ENCODE peak calls at places on chromosomes 12 and 14, in five cellular contexts. N is neural progenitor cell; S is CD8-positive, alpha-beta T cell; U is uterus; E is adrenal gland. W is an unnamed sample.

GRCh38 chr12:31887109-31887811 is 72.0 kb upstream of the RESF1 start:
- DNase-seq in N (no peak), U (no peak), S (no peak), E (no peak), W (no peak)

GRCh38 chr14:21073921-21074320 is 3.8 kb downstream of the ARHGEF40 start:
- DNase-seq in S (no peak), E (peak), U (no peak), N (no peak), W (no peak)

GRCh38 chr12:27549801-27550652 is 26.0 kb downstream of the PPFIBP1 start:
- DNase-seq in U (peak), E (peak), N (no peak), S (no peak), W (no peak)

GRCh38 chr12:51246254-51246853 is 7.7 kb downstream of the DAZAP2 start:
- DNase-seq in E (no peak), S (no peak), U (no peak), N (no peak), W (no peak)

GRCh38 chr12:5678186-5678585 is 246.3 kb downstream of the NTF3 start:
- DNase-seq in U (no peak), S (no peak), E (no peak), N (no peak), W (no peak)

GRCh38 chr12:96236221-96236822 is 42.1 kb downstream of the ELK3 start:
- DNase-seq in N (no peak), S (no peak), E (no peak), U (peak), W (no peak)

GRCh38 chr12:31325524-31325875 is 450 bp downstream of the SINHCAF start:
- DNase-seq in E (peak), U (peak), S (no peak), N (no peak), W (no peak)

GRCh38 chr14:60092516-60092915 is 793 bp downstream of the PCNX4 start:
- DNase-seq in U (no peak), S (peak), E (peak), N (peak), W (no peak)

GRCh38 chr12:53172352-53172751 is 8.2 kb upstream of the ZNF740 start:
- DNase-seq in S (no peak), E (no peak), N (no peak), U (peak), W (no peak)

GRCh38 chr14:60645191-60645590 is 4.1 kb downstream of the SIX1 start:
- DNase-seq in U (no peak), N (no peak), E (no peak), S (no peak), W (no peak)

GRCh38 chr14:24135834-24136683 is at the start of gene PSME1:
- DNase-seq in N (peak), S (peak), E (peak), U (peak), W (peak)

GRCh38 chr12:27293463-27293862 is 39.2 kb upstream of the BMAL2 start:
- DNase-seq in N (no peak), S (no peak), E (peak), U (no peak), W (no peak)

GRCh38 chr12:124007810-124008570 is 35.0 kb downstream of the ZNF664 start:
- DNase-seq in N (no peak), U (no peak), S (no peak), E (no peak), W (no peak)

GRCh38 chr12:2638273-2639019 is 156.3 kb upstream of the FKBP4 start:
- DNase-seq in N (no peak), E (no peak), S (no peak), U (no peak), W (no peak)

GRCh38 chr14:25007832-25008231 is 42.1 kb downstream of the STXBP6 start:
- DNase-seq in N (no peak), S (no peak), E (no peak), U (no peak), W (no peak)

GRCh38 chr12:3222935-3223334 is 145.8 kb downstream of the TSPAN9 start:
- DNase-seq in S (no peak), N (no peak), E (no peak), U (no peak), W (no peak)

GRCh38 chr12:34399631-34400422 is 377.5 kb downstream of the ALG10 start:
- DNase-seq in E (no peak), N (no peak), U (peak), S (peak), W (peak)

GRCh38 chr12:71955946-71956345 is 17.3 kb downstream of the TPH2 start:
- DNase-seq in E (no peak), S (no peak), U (no peak), N (no peak), W (no peak)

GRCh38 chr12:108495823-108496579 is 19.1 kb upstream of the FICD start:
- DNase-seq in U (no peak), E (no peak), S (no peak), N (no peak), W (no peak)

GRCh38 chr12:3670083-3670620 is 82.8 kb downstream of the CRACR2A start:
- DNase-seq in S (no peak), E (no peak), U (no peak), N (no peak), W (no peak)

GRCh38 chr12:18165422-18165871 is 75.5 kb upstream of the RERGL start:
- DNase-seq in E (no peak), U (no peak), S (no peak), N (no peak), W (no peak)

GRCh38 chr12:50166776-50167025 is 468 bp downstream of the CERS5 start:
- DNase-seq in E (peak), N (no peak), U (peak), S (no peak), W (no peak)

GRCh38 chr12:18837025-18837424 is 99.1 kb downstream of the CAPZA3 start:
- DNase-seq in N (no peak), S (no peak), E (no peak), U (peak), W (no peak)

GRCh38 chr12:15636060-15636890 is 152.9 kb downstream of the EPS8 start:
- DNase-seq in E (no peak), N (no peak), U (no peak), S (no peak), W (no peak)

GRCh38 chr14:105415481-105416428 is 3.9 kb upstream of the MTA1 start:
- DNase-seq in E (no peak), S (no peak), N (no peak), U (no peak), W (no peak)

GRCh38 chr14:39731912-39732311 is 299.7 kb upstream of the FBXO33 start:
- DNase-seq in S (no peak), N (no peak), E (no peak), U (no peak), W (no peak)

GRCh38 chr12:56645201-56645716 is 525 bp downstream of the ATP5F1B start:
- DNase-seq in E (peak), N (peak), U (no peak), S (no peak), W (peak)

GRCh38 chr12:67797316-67797741 is 148.8 kb downstream of the DYRK2 start:
- DNase-seq in S (no peak), N (no peak), E (no peak), U (no peak), W (no peak)

GRCh38 chr12:7374423-7375144 is 69.4 kb downstream of the CD163L1 start:
- DNase-seq in N (peak), E (peak), U (no peak), S (no peak), W (no peak)

GRCh38 chr14:91186515-91187066 is 57.9 kb downstream of the GPR68 start:
- DNase-seq in U (no peak), N (no peak), S (no peak), E (no peak), W (no peak)

GRCh38 chr12:110615171-110615570 is 1.2 kb downstream of the TCTN1 start:
- DNase-seq in S (no peak), E (no peak), N (no peak), U (no peak), W (no peak)

DNA sequence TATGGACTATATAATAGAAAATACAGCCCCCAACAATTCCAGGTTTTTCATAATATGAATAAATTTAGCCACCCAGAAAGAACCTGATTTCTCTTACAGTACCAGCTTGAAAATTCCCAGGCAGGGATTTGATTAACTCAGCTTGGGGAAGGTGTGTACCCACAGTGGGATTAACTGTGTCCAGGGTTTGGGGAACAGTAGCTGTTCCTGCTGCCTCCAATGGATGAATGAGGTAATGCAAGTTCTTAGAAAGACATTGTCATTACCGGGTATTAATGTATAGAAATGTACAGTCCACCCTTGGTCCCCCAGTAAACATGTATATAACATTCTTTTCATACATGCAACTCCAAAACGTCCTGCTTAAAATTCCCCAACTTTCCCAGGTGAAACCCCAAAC is 115.6 kb downstream of the LRIG3 start:
- DNase-seq in U (no peak), S (no peak), N (peak), E (no peak), W (no peak)
- TF ChIP-seq CTCF in U (no peak), S (no peak), N (peak), E (no peak), W (peak)

GRCh38 chr14:86961106-86961716 is 1031.8 kb downstream of the GALC start:
- DNase-seq in E (no peak), S (no peak), U (no peak), N (peak), W (no peak)
- TF ChIP-seq CTCF in E (peak), S (no peak), U (no peak), N (peak), W (peak)

GRCh38 chr12:120369476-120370342 is 745 bp upstream of the MSI1 start:
- DNase-seq in N (peak), U (no peak), S (no peak), E (no peak), W (no peak)
- TF ChIP-seq CTCF in N (no peak), U (no peak), S (no peak), E (no peak), W (no peak)

DNA sequence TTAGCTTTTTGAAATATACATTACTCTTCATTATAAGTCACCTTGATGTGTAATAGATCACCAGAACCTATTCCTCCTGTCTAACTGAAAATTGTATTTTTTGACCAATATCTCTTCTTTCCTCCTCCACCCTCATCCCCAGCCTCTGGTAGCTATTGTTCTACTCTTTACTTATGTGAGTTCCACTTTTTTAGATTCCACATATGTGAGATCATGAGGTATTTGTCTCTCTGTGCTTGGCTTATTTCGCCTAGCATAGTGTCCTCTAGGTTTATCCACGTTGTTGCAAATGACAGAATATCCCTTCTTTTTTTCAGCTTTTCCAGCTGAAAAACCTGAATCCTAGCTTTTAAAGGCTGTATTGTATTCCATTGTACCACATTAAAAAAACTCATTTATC is 82.1 kb downstream of the MIPOL1 start:
- DNase-seq in S (no peak), E (no peak), U (no peak), N (no peak), W (no peak)
- TF ChIP-seq CTCF in S (no peak), E (no peak), U (no peak), N (no peak), W (no peak)

GRCh38 chr12:47803196-47803875 is 16.4 kb downstream of the HDAC7 start:
- DNase-seq in U (no peak), E (no peak), N (no peak), S (no peak), W (no peak)

GRCh38 chr12:47800582-47800981 is 19.1 kb downstream of the HDAC7 start:
- DNase-seq in U (no peak), S (no peak), E (no peak), N (no peak), W (no peak)

GRCh38 chr12:47801904-47802246 is 17.8 kb downstream of the HDAC7 start:
- DNase-seq in N (no peak), U (no peak), E (no peak), S (no peak), W (no peak)

GRCh38 chr12:47801170-47801903 is 18.4 kb downstream of the HDAC7 start:
- DNase-seq in S (no peak), E (no peak), U (no peak), N (peak), W (no peak)

DNA sequence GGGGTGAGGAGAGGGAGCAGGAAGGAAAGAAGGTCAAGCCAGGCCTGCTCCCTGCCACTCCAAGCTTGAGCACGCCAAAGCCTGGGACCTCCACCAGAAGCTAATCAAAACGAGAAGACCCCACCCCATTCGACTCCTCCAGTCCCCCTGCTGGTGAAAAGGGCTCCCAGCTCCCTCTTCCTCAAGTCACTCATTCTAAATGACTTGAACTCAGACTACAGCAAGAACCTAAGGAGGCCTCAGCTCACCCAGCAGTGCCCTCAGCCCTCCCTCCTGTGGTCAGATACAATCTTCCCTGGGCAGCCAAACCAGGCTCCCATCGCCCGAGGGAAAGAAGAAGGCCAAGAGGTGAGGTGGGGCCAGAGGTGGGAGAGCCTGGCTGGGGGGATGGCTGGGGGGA is 17.4 kb downstream of the HDAC7 start:
- DNase-seq in N (peak), S (no peak), U (no peak), E (no peak), W (no peak)
- TF ChIP-seq CTCF in N (peak), S (peak), U (no peak), E (no peak), W (peak)

GRCh38 chr14:93736378-93737014 is 51.8 kb downstream of the PRIMA1 start:
- DNase-seq in S (no peak), U (no peak), N (peak), E (no peak), W (no peak)
- TF ChIP-seq CTCF in S (no peak), U (no peak), N (peak), E (no peak), W (peak)

GRCh38 chr12:94148841-94149780 is 734 bp downstream of the PLXNC1 start:
- DNase-seq in U (peak), N (peak), E (peak), S (peak), W (peak)
- TF ChIP-seq CTCF in U (peak), N (peak), E (peak), S (peak), W (peak)

GRCh38 chr12:76555226-76555767 is 4.3 kb downstream of the OSBPL8 start:
- DNase-seq in S (no peak), E (no peak), U (no peak), N (no peak), W (no peak)
- TF ChIP-seq CTCF in S (no peak), E (no peak), U (no peak), N (no peak), W (no peak)

W was measured in progenitor cell of endocrine pancreas.